ENCODE peak calls at places on chromosome 12, in ten cellular contexts. One of them, this sample, is unnamed.

GRCh38 chr12:3242199-3242863 is 165.2 kb downstream of the TSPAN9 start:
- DNase-seq in foreskin fibroblast: no peak
- DNase-seq in effector memory CD4-positive, alpha-beta T cell: no peak
- DNase-seq in endodermal cell: no peak
- DNase-seq in K562: no peak
- DNase-seq in OCI-LY7: no peak
- DNase-seq in iris pigment epithelial cell: no peak
- DNase-seq in CD8-positive, alpha-beta memory T cell: no peak
- DNase-seq in cardiac fibroblast: no peak
- DNase-seq in activated T-helper 1 cell treated with anti-CD3 and anti-CD28 coated beads, Interleukin-12 subunit alpha, Interleukin-12 subunit beta, Interleukin-2, Interleukin-4 antibody, amounts not matched to agents 30 ng/mL and 10 ng/mL and 1 ng/mL, durations not matched to agents 14 hours and 24 hours and 36 hours: no peak
- DNase-seq in this sample: no peak

GRCh38 chr12:105083551-105084105 is 630 bp downstream of the ALDH1L2 start:
- DNase-seq in foreskin fibroblast: peak
- DNase-seq in effector memory CD4-positive, alpha-beta T cell: no peak
- DNase-seq in endodermal cell: no peak
- DNase-seq in K562: peak
- DNase-seq in OCI-LY7: no peak
- DNase-seq in iris pigment epithelial cell: peak
- DNase-seq in CD8-positive, alpha-beta memory T cell: no peak
- DNase-seq in cardiac fibroblast: peak
- DNase-seq in activated T-helper 1 cell treated with anti-CD3 and anti-CD28 coated beads, Interleukin-12 subunit alpha, Interleukin-12 subunit beta, Interleukin-2, Interleukin-4 antibody, amounts not matched to agents 30 ng/mL and 10 ng/mL and 1 ng/mL, durations not matched to agents 14 hours and 24 hours and 36 hours: no peak
- DNase-seq in this sample: no peak

GRCh38 chr12:16560273-16560672 is 45.7 kb downstream of the LMO3 start:
- DNase-seq in foreskin fibroblast: no peak
- DNase-seq in effector memory CD4-positive, alpha-beta T cell: no peak
- DNase-seq in endodermal cell: no peak
- DNase-seq in K562: no peak
- DNase-seq in OCI-LY7: no peak
- DNase-seq in iris pigment epithelial cell: no peak
- DNase-seq in CD8-positive, alpha-beta memory T cell: no peak
- DNase-seq in cardiac fibroblast: no peak
- DNase-seq in activated T-helper 1 cell treated with anti-CD3 and anti-CD28 coated beads, Interleukin-12 subunit alpha, Interleukin-12 subunit beta, Interleukin-2, Interleukin-4 antibody, amounts not matched to agents 30 ng/mL and 10 ng/mL and 1 ng/mL, durations not matched to agents 14 hours and 24 hours and 36 hours: no peak
- DNase-seq in this sample: no peak

GRCh38 chr12:127548123-127548553 is 718.8 kb upstream of the TMEM132C start:
- DNase-seq in foreskin fibroblast: peak
- DNase-seq in effector memory CD4-positive, alpha-beta T cell: no peak
- DNase-seq in endodermal cell: no peak
- DNase-seq in K562: no peak
- DNase-seq in OCI-LY7: no peak
- DNase-seq in iris pigment epithelial cell: peak
- DNase-seq in CD8-positive, alpha-beta memory T cell: no peak
- DNase-seq in cardiac fibroblast: no peak
- DNase-seq in activated T-helper 1 cell treated with anti-CD3 and anti-CD28 coated beads, Interleukin-12 subunit alpha, Interleukin-12 subunit beta, Interleukin-2, Interleukin-4 antibody, amounts not matched to agents 30 ng/mL and 10 ng/mL and 1 ng/mL, durations not matched to agents 14 hours and 24 hours and 36 hours: no peak
- DNase-seq in this sample: no peak

GRCh38 chr12:1936406-1937320 is 18.2 kb upstream of the CACNA2D4 start:
- DNase-seq in foreskin fibroblast: peak
- DNase-seq in effector memory CD4-positive, alpha-beta T cell: no peak
- DNase-seq in endodermal cell: no peak
- DNase-seq in K562: no peak
- DNase-seq in OCI-LY7: no peak
- DNase-seq in iris pigment epithelial cell: peak
- DNase-seq in CD8-positive, alpha-beta memory T cell: no peak
- DNase-seq in cardiac fibroblast: peak
- DNase-seq in activated T-helper 1 cell treated with anti-CD3 and anti-CD28 coated beads, Interleukin-12 subunit alpha, Interleukin-12 subunit beta, Interleukin-2, Interleukin-4 antibody, amounts not matched to agents 30 ng/mL and 10 ng/mL and 1 ng/mL, durations not matched to agents 14 hours and 24 hours and 36 hours: no peak
- DNase-seq in this sample: no peak

GRCh38 chr12:118361889-118362288 is 10.8 kb downstream of the TAOK3 start:
- DNase-seq in foreskin fibroblast: no peak
- DNase-seq in effector memory CD4-positive, alpha-beta T cell: no peak
- DNase-seq in endodermal cell: no peak
- DNase-seq in K562: no peak
- DNase-seq in OCI-LY7: no peak
- DNase-seq in iris pigment epithelial cell: peak
- DNase-seq in CD8-positive, alpha-beta memory T cell: no peak
- DNase-seq in cardiac fibroblast: no peak
- DNase-seq in activated T-helper 1 cell treated with anti-CD3 and anti-CD28 coated beads, Interleukin-12 subunit alpha, Interleukin-12 subunit beta, Interleukin-2, Interleukin-4 antibody, amounts not matched to agents 30 ng/mL and 10 ng/mL and 1 ng/mL, durations not matched to agents 14 hours and 24 hours and 36 hours: no peak
- DNase-seq in this sample: no peak

GRCh38 chr12:108324678-108325358 is 14.3 kb downstream of the CMKLR1 start:
- DNase-seq in foreskin fibroblast: no peak
- DNase-seq in effector memory CD4-positive, alpha-beta T cell: no peak
- DNase-seq in endodermal cell: no peak
- DNase-seq in K562: no peak
- DNase-seq in OCI-LY7: no peak
- DNase-seq in iris pigment epithelial cell: no peak
- DNase-seq in CD8-positive, alpha-beta memory T cell: no peak
- DNase-seq in cardiac fibroblast: no peak
- DNase-seq in activated T-helper 1 cell treated with anti-CD3 and anti-CD28 coated beads, Interleukin-12 subunit alpha, Interleukin-12 subunit beta, Interleukin-2, Interleukin-4 antibody, amounts not matched to agents 30 ng/mL and 10 ng/mL and 1 ng/mL, durations not matched to agents 14 hours and 24 hours and 36 hours: no peak
- DNase-seq in this sample: no peak

GRCh38 chr12:15701721-15702156 is 87.4 kb downstream of the EPS8 start:
- DNase-seq in foreskin fibroblast: peak
- DNase-seq in effector memory CD4-positive, alpha-beta T cell: no peak
- DNase-seq in endodermal cell: no peak
- DNase-seq in K562: no peak
- DNase-seq in OCI-LY7: no peak
- DNase-seq in iris pigment epithelial cell: peak
- DNase-seq in CD8-positive, alpha-beta memory T cell: no peak
- DNase-seq in cardiac fibroblast: peak
- DNase-seq in activated T-helper 1 cell treated with anti-CD3 and anti-CD28 coated beads, Interleukin-12 subunit alpha, Interleukin-12 subunit beta, Interleukin-2, Interleukin-4 antibody, amounts not matched to agents 30 ng/mL and 10 ng/mL and 1 ng/mL, durations not matched to agents 14 hours and 24 hours and 36 hours: no peak
- DNase-seq in this sample: no peak

GRCh38 chr12:92506460-92506859 is 196.3 kb upstream of the PLEKHG7 start:
- DNase-seq in foreskin fibroblast: no peak
- DNase-seq in effector memory CD4-positive, alpha-beta T cell: no peak
- DNase-seq in endodermal cell: no peak
- DNase-seq in K562: no peak
- DNase-seq in OCI-LY7: no peak
- DNase-seq in iris pigment epithelial cell: no peak
- DNase-seq in CD8-positive, alpha-beta memory T cell: no peak
- DNase-seq in cardiac fibroblast: peak
- DNase-seq in activated T-helper 1 cell treated with anti-CD3 and anti-CD28 coated beads, Interleukin-12 subunit alpha, Interleukin-12 subunit beta, Interleukin-2, Interleukin-4 antibody, amounts not matched to agents 30 ng/mL and 10 ng/mL and 1 ng/mL, durations not matched to agents 14 hours and 24 hours and 36 hours: no peak
- DNase-seq in this sample: no peak

GRCh38 chr12:52573306-52573705 is 337 bp downstream of the KRT74 start:
- DNase-seq in foreskin fibroblast: no peak
- DNase-seq in effector memory CD4-positive, alpha-beta T cell: no peak
- DNase-seq in endodermal cell: no peak
- DNase-seq in K562: no peak
- DNase-seq in OCI-LY7: no peak
- DNase-seq in iris pigment epithelial cell: no peak
- DNase-seq in CD8-positive, alpha-beta memory T cell: no peak
- DNase-seq in cardiac fibroblast: no peak
- DNase-seq in activated T-helper 1 cell treated with anti-CD3 and anti-CD28 coated beads, Interleukin-12 subunit alpha, Interleukin-12 subunit beta, Interleukin-2, Interleukin-4 antibody, amounts not matched to agents 30 ng/mL and 10 ng/mL and 1 ng/mL, durations not matched to agents 14 hours and 24 hours and 36 hours: no peak
- DNase-seq in this sample: no peak

GRCh38 chr12:75459755-75460154 is 20.8 kb upstream of the GLIPR1 start:
- DNase-seq in foreskin fibroblast: no peak
- DNase-seq in effector memory CD4-positive, alpha-beta T cell: no peak
- DNase-seq in endodermal cell: no peak
- DNase-seq in K562: no peak
- DNase-seq in OCI-LY7: no peak
- DNase-seq in iris pigment epithelial cell: no peak
- DNase-seq in CD8-positive, alpha-beta memory T cell: no peak
- DNase-seq in cardiac fibroblast: no peak
- DNase-seq in activated T-helper 1 cell treated with anti-CD3 and anti-CD28 coated beads, Interleukin-12 subunit alpha, Interleukin-12 subunit beta, Interleukin-2, Interleukin-4 antibody, amounts not matched to agents 30 ng/mL and 10 ng/mL and 1 ng/mL, durations not matched to agents 14 hours and 24 hours and 36 hours: no peak
- DNase-seq in this sample: no peak

GRCh38 chr12:44930972-44931600 is 55.0 kb upstream of the NELL2 start:
- DNase-seq in foreskin fibroblast: peak
- DNase-seq in effector memory CD4-positive, alpha-beta T cell: no peak
- DNase-seq in endodermal cell: no peak
- DNase-seq in K562: peak
- DNase-seq in OCI-LY7: peak
- DNase-seq in iris pigment epithelial cell: peak
- DNase-seq in CD8-positive, alpha-beta memory T cell: no peak
- DNase-seq in cardiac fibroblast: peak
- DNase-seq in activated T-helper 1 cell treated with anti-CD3 and anti-CD28 coated beads, Interleukin-12 subunit alpha, Interleukin-12 subunit beta, Interleukin-2, Interleukin-4 antibody, amounts not matched to agents 30 ng/mL and 10 ng/mL and 1 ng/mL, durations not matched to agents 14 hours and 24 hours and 36 hours: no peak
- DNase-seq in this sample: peak

GRCh38 chr12:109389146-109389545 is 41.4 kb downstream of the MYO1H start:
- DNase-seq in foreskin fibroblast: no peak
- DNase-seq in effector memory CD4-positive, alpha-beta T cell: no peak
- DNase-seq in endodermal cell: peak
- DNase-seq in K562: peak
- DNase-seq in OCI-LY7: peak
- DNase-seq in iris pigment epithelial cell: no peak
- DNase-seq in CD8-positive, alpha-beta memory T cell: no peak
- DNase-seq in cardiac fibroblast: no peak
- DNase-seq in activated T-helper 1 cell treated with anti-CD3 and anti-CD28 coated beads, Interleukin-12 subunit alpha, Interleukin-12 subunit beta, Interleukin-2, Interleukin-4 antibody, amounts not matched to agents 30 ng/mL and 10 ng/mL and 1 ng/mL, durations not matched to agents 14 hours and 24 hours and 36 hours: no peak
- DNase-seq in this sample: no peak

GRCh38 chr12:67669925-67670631 is 21.5 kb downstream of the DYRK2 start:
- DNase-seq in foreskin fibroblast: peak
- DNase-seq in effector memory CD4-positive, alpha-beta T cell: no peak
- DNase-seq in endodermal cell: no peak
- DNase-seq in K562: no peak
- DNase-seq in OCI-LY7: no peak
- DNase-seq in iris pigment epithelial cell: peak
- DNase-seq in CD8-positive, alpha-beta memory T cell: no peak
- DNase-seq in cardiac fibroblast: no peak
- DNase-seq in activated T-helper 1 cell treated with anti-CD3 and anti-CD28 coated beads, Interleukin-12 subunit alpha, Interleukin-12 subunit beta, Interleukin-2, Interleukin-4 antibody, amounts not matched to agents 30 ng/mL and 10 ng/mL and 1 ng/mL, durations not matched to agents 14 hours and 24 hours and 36 hours: no peak
- DNase-seq in this sample: no peak

GRCh38 chr12:41250748-41251147 is 62.6 kb downstream of the PDZRN4 start:
- DNase-seq in foreskin fibroblast: no peak
- DNase-seq in effector memory CD4-positive, alpha-beta T cell: no peak
- DNase-seq in endodermal cell: no peak
- DNase-seq in K562: no peak
- DNase-seq in OCI-LY7: no peak
- DNase-seq in iris pigment epithelial cell: peak
- DNase-seq in CD8-positive, alpha-beta memory T cell: no peak
- DNase-seq in cardiac fibroblast: peak
- DNase-seq in activated T-helper 1 cell treated with anti-CD3 and anti-CD28 coated beads, Interleukin-12 subunit alpha, Interleukin-12 subunit beta, Interleukin-2, Interleukin-4 antibody, amounts not matched to agents 30 ng/mL and 10 ng/mL and 1 ng/mL, durations not matched to agents 14 hours and 24 hours and 36 hours: no peak
- DNase-seq in this sample: no peak

GRCh38 chr12:6329693-6330045 is 12.2 kb downstream of the TNFRSF1A start:
- DNase-seq in foreskin fibroblast: no peak
- DNase-seq in effector memory CD4-positive, alpha-beta T cell: no peak
- DNase-seq in endodermal cell: no peak
- DNase-seq in K562: no peak
- DNase-seq in OCI-LY7: no peak
- DNase-seq in iris pigment epithelial cell: no peak
- DNase-seq in CD8-positive, alpha-beta memory T cell: no peak
- DNase-seq in cardiac fibroblast: no peak
- DNase-seq in activated T-helper 1 cell treated with anti-CD3 and anti-CD28 coated beads, Interleukin-12 subunit alpha, Interleukin-12 subunit beta, Interleukin-2, Interleukin-4 antibody, amounts not matched to agents 30 ng/mL and 10 ng/mL and 1 ng/mL, durations not matched to agents 14 hours and 24 hours and 36 hours: no peak
- DNase-seq in this sample: no peak

GRCh38 chr12:131829351-131829794 is 1.2 kb downstream of the MMP17 start:
- DNase-seq in foreskin fibroblast: peak
- DNase-seq in effector memory CD4-positive, alpha-beta T cell: no peak
- DNase-seq in endodermal cell: peak
- DNase-seq in K562: peak
- DNase-seq in OCI-LY7: no peak
- DNase-seq in iris pigment epithelial cell: peak
- DNase-seq in CD8-positive, alpha-beta memory T cell: no peak
- DNase-seq in cardiac fibroblast: peak
- DNase-seq in activated T-helper 1 cell treated with anti-CD3 and anti-CD28 coated beads, Interleukin-12 subunit alpha, Interleukin-12 subunit beta, Interleukin-2, Interleukin-4 antibody, amounts not matched to agents 30 ng/mL and 10 ng/mL and 1 ng/mL, durations not matched to agents 14 hours and 24 hours and 36 hours: no peak
- DNase-seq in this sample: no peak

GRCh38 chr12:109625131-109625559 is 51.6 kb downstream of the MVK start:
- DNase-seq in foreskin fibroblast: peak
- DNase-seq in effector memory CD4-positive, alpha-beta T cell: no peak
- DNase-seq in endodermal cell: peak
- DNase-seq in K562: peak
- DNase-seq in OCI-LY7: no peak
- DNase-seq in iris pigment epithelial cell: peak
- DNase-seq in CD8-positive, alpha-beta memory T cell: no peak
- DNase-seq in cardiac fibroblast: peak
- DNase-seq in activated T-helper 1 cell treated with anti-CD3 and anti-CD28 coated beads, Interleukin-12 subunit alpha, Interleukin-12 subunit beta, Interleukin-2, Interleukin-4 antibody, amounts not matched to agents 30 ng/mL and 10 ng/mL and 1 ng/mL, durations not matched to agents 14 hours and 24 hours and 36 hours: no peak
- DNase-seq in this sample: peak

GRCh38 chr12:116534341-116535121 is 24.6 kb upstream of the MAP1LC3B2 start:
- DNase-seq in foreskin fibroblast: peak
- DNase-seq in effector memory CD4-positive, alpha-beta T cell: no peak
- DNase-seq in endodermal cell: peak
- DNase-seq in K562: peak
- DNase-seq in OCI-LY7: no peak
- DNase-seq in iris pigment epithelial cell: peak
- DNase-seq in CD8-positive, alpha-beta memory T cell: no peak
- DNase-seq in cardiac fibroblast: no peak
- DNase-seq in activated T-helper 1 cell treated with anti-CD3 and anti-CD28 coated beads, Interleukin-12 subunit alpha, Interleukin-12 subunit beta, Interleukin-2, Interleukin-4 antibody, amounts not matched to agents 30 ng/mL and 10 ng/mL and 1 ng/mL, durations not matched to agents 14 hours and 24 hours and 36 hours: no peak
- DNase-seq in this sample: no peak

GRCh38 chr12:51351913-51352532 is 5.5 kb upstream of the CELA1 start:
- DNase-seq in foreskin fibroblast: peak
- DNase-seq in effector memory CD4-positive, alpha-beta T cell: peak
- DNase-seq in endodermal cell: peak
- DNase-seq in K562: peak
- DNase-seq in OCI-LY7: peak
- DNase-seq in iris pigment epithelial cell: peak
- DNase-seq in CD8-positive, alpha-beta memory T cell: peak
- DNase-seq in cardiac fibroblast: peak
- DNase-seq in activated T-helper 1 cell treated with anti-CD3 and anti-CD28 coated beads, Interleukin-12 subunit alpha, Interleukin-12 subunit beta, Interleukin-2, Interleukin-4 antibody, amounts not matched to agents 30 ng/mL and 10 ng/mL and 1 ng/mL, durations not matched to agents 14 hours and 24 hours and 36 hours: peak
- DNase-seq in this sample: peak